ENCODE peak calls at places on chromosome 2, in six cellular contexts. O, N, J, Z, T and D are unnamed samples.

GRCh38 chr2:85578243-85579180 is 1.1 kb downstream of the VAMP8 start:
- DNase-seq in J (peak; percentile 57), Z (peak; percentile 22), N (no peak), O (peak; percentile 50), T (no peak), D (no peak)

GRCh38 chr2:239186516-239186915 is 214.3 kb downstream of the HDAC4 start:
- DNase-seq in N (no peak), O (peak; percentile 10), J (no peak), T (no peak), Z (no peak), D (no peak)

GRCh38 chr2:160019374-160020098 is 42.9 kb downstream of the PLA2R1 start:
- DNase-seq in Z (no peak), O (no peak), J (no peak), N (no peak), T (no peak), D (no peak)

GRCh38 chr2:12169721-12170120 is 423.3 kb downstream of the LPIN1 start:
- DNase-seq in N (peak; percentile 90), T (no peak), J (peak; percentile 47), Z (peak; percentile 97), O (no peak), D (no peak)

GRCh38 chr2:166042768-166043390 is 84.9 kb downstream of the SCN1A start:
- DNase-seq in O (no peak), J (no peak), N (peak; percentile 17), T (no peak), Z (no peak), D (no peak)

GRCh38 chr2:157890960-157891629 is 15.0 kb upstream of the ACVR1 start:
- DNase-seq in T (no peak), O (no peak), J (no peak), Z (no peak), N (no peak), D (no peak)

GRCh38 chr2:40716879-40717278 is 265.0 kb upstream of the SLC8A1 start:
- DNase-seq in J (peak; percentile 73), T (no peak), N (peak; percentile 81), Z (no peak), O (no peak), D (no peak)

GRCh38 chr2:161798027-161798426 is 173.8 kb downstream of the SLC4A10 start:
- DNase-seq in J (no peak), T (no peak), O (no peak), N (no peak), Z (no peak), D (no peak)

GRCh38 chr2:96501471-96501874 is 3.7 kb downstream of the NEURL3 start:
- DNase-seq in J (no peak), O (no peak), N (no peak), Z (no peak), T (no peak), D (no peak)

GRCh38 chr2:33069894-33070651 is 123.3 kb downstream of the LTBP1 start:
- DNase-seq in N (peak; percentile 100), Z (peak; percentile 99), J (peak; percentile 91), O (no peak), T (peak; percentile 13), D (no peak)

GRCh38 chr2:12006841-12007240 is 260.4 kb downstream of the LPIN1 start:
- DNase-seq in O (peak; percentile 52), J (no peak), T (peak; percentile 25), Z (peak; percentile 45), N (peak; percentile 50), D (peak; percentile 85)

GRCh38 chr2:222842517-222843174 is 18.2 kb upstream of the ACSL3 start:
- DNase-seq in N (peak; percentile 74), O (no peak), J (peak; percentile 7), T (no peak), Z (peak; percentile 33), D (no peak)

GRCh38 chr2:21928292-21928691 is 804.5 kb downstream of the TDRD15 start:
- DNase-seq in O (no peak), N (peak; percentile 5), J (no peak), Z (no peak), T (no peak), D (no peak)

GRCh38 chr2:186209532-186209931 is 276.5 kb upstream of the ZC3H15 start:
- DNase-seq in T (no peak), Z (no peak), N (no peak), O (no peak), J (no peak), D (no peak)
- H3K14ac ChIP-seq in T (no peak overlapping the region), Z (no peak overlapping the region), N (no peak overlapping the region), O (no peak overlapping the region), J (no peak overlapping the region), D (no peak overlapping the region)

DNA sequence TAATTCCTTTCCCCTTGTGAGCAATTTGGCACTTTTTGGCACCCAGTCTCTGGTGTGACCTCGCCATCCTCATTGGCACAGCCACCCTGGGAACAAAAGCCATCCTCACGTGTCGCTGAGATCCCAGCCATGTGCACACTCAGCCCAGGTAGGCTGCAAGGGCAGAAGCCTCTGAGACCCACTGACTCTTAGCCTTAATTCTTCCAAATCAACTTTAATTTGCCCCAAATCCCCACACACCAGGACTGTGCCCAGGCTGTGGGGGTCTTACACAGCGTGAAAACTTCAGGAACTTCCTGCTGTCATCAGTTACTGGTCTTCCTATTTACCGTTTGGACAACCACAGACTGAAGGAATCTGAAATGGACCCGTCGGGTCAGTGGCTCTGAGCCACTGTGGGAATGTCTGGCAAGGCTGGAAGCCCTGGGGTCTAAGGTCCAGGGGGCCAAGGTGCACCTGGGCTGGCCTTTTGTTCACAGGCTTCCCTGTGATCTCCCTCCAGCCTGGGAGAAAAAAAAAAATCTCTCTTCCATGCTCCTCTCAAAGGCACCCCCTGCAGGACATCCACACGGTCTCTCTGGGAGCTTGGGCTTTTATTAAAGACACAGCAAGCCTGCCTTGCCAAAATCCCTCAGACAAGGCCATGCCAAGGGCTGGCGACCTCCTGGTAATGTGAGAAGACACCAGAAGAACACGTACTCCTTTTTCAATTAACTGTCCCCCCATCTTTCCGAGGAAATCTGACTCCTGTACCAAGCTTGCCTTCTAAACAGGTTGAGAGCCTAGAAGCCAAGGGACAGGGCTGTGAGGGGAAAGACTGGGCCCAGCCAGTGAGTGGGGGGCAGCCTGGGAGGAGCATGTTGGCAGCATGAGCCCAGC is 42.1 kb upstream of the LAPTM4A start:
- DNase-seq in O (peak; percentile 78), J (peak; percentile 75), N (peak; percentile 82), Z (peak; percentile 80), T (peak; percentile 34), D (no peak)
- H3K14ac ChIP-seq in O (no peak overlapping the region), J (peak overlapping the region; percentile 72), N (peak overlapping the region; percentile 89), Z (no peak overlapping the region), T (no peak overlapping the region), D (no peak overlapping the region)

GRCh38 chr2:169895294-169895985 is 68.2 kb downstream of the UBR3 start:
- DNase-seq in N (peak; percentile 52), J (no peak), O (no peak), Z (peak; percentile 41), T (no peak), D (no peak)

GRCh38 chr2:169897834-169898233 is 70.6 kb downstream of the UBR3 start:
- DNase-seq in Z (no peak), T (no peak), N (no peak), O (no peak), J (no peak), D (no peak)

DNA sequence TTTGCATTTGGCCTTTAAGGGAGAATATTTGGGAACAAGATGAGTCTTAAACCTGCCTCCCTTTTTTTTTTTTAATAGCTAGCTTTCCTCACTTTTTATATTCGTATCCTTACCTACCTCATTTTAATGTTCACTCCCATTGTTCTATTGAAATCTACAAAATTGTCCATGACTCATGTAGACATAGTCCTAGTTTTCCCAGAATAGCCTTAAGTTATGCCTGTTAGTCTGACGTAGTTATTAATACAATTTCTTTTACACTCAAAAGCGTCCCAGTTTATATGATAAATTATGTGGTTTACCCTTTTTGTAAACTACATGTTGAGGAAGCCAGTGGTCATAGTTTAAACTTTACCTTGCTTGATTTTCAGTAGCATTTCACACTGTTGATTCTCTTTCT is 73.4 kb downstream of the UBR3 start:
- DNase-seq in Z (no peak), J (no peak), N (peak; percentile 28), O (no peak), T (no peak), D (no peak)
- H3K14ac ChIP-seq in Z (no peak overlapping the region), J (no peak overlapping the region), N (no peak overlapping the region), O (no peak overlapping the region), T (no peak overlapping the region), D (no peak overlapping the region)

DNA sequence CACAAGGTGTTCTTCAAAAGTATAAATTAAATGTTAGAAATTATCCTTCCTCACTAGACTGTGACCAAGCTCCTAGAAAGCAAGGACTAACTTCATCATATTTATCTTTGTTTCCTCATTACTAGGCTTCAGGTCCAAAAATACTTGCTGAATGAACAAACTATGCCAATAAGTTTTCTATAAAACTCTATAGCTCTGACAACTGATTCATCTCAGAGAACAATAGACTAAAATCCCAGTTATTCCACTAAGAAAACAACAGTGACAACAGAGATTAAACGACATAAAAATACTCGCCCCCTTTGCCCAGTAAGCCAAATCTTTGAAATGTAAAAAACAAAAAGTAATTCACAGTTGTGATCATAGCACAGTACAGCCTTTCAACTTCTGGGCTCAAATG is 13.6 kb downstream of the TLK1 start:
- DNase-seq in O (no peak), T (no peak), N (no peak), Z (no peak), J (no peak), D (no peak)
- H3K14ac ChIP-seq in O (no peak overlapping the region), T (no peak overlapping the region), N (no peak overlapping the region), Z (no peak overlapping the region), J (no peak overlapping the region), D (no peak overlapping the region)

DNA sequence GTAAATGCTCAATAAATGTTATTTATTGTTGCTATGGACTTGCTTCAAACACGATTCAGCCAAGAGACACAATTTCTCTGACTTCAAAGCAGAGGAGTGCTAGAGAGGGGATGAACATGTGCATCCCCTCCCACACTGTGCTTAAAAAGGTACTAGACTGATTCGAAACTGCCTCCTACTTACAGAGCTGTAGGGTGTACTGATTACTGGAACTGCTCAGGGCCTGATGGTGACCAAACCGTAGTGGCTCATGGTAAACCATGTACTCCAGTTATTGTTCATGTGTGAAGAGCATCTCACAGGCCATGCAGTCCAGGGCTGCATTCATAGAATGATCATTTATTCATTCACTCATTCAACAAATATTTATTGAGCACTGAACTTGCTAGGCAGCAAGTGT is 245.6 kb downstream of the RAD51AP2 start:
- DNase-seq in T (no peak), O (no peak), J (no peak), N (no peak), Z (no peak), D (no peak)
- H3K14ac ChIP-seq in T (no peak overlapping the region), O (no peak overlapping the region), J (no peak overlapping the region), N (no peak overlapping the region), Z (no peak overlapping the region), D (no peak overlapping the region)

DNA sequence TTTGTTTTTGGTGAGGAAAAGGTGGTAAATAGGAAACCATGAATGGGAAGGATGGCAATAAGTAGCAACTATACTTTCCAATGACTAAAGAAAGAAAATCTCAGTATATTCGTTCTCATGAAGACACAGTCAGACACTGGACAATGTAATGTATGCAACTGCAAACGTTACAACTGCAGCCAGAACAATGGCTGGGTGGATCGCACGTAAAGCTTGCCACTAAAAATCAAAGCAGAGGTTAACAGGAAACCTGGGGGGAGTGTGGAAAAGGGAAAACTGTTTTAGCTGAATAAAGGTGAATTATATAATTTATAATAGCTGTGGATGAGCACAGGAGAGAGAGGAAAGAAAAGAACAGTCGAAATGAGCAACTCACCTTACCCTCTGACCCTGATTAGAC is 33.3 kb downstream of the NEMP2 start:
- DNase-seq in Z (no peak), J (no peak), T (no peak), N (no peak), O (no peak), D (no peak)
- H3K14ac ChIP-seq in Z (no peak overlapping the region), J (no peak overlapping the region), T (no peak overlapping the region), N (peak overlapping the region; percentile 43), O (no peak overlapping the region), D (no peak overlapping the region)